ENCODE peak calls at places on chromosomes 7 and 10, in nine cellular contexts. L is GM06990, F is GM03348, R is upper lobe of right lung, N is A172, J is NCI-H460, I is choroid plexus epithelial cell, H is HuH-7.5, Z is non-pigmented ciliary epithelial cell. K is an unnamed sample.

GRCh38 chr7:102279537-102280400 is 6.9 kb upstream of the SH2B2 start:
- DNase-seq in R (peak), J (peak), Z (no peak), L (peak), N (peak), F (peak), H (peak), I (peak), K (peak)

GRCh38 chr7:39950473-39951155 is 558 bp downstream of the CDK13 start:
- DNase-seq in F (peak), R (peak), J (no peak), I (peak), H (peak), L (peak), Z (no peak), N (peak), K (no peak)

GRCh38 chr10:96998329-96998888 is 166.3 kb downstream of the LCOR start:
- DNase-seq in N (no peak), Z (peak), I (peak), L (no peak), H (peak), F (no peak), R (no peak), J (no peak), K (peak)

GRCh38 chr7:95718556-95719410 is 53.6 kb upstream of the DYNC1I1 start:
- DNase-seq in N (peak), R (no peak), J (peak), F (peak), H (no peak), Z (peak), I (peak), L (no peak), K (peak)

GRCh38 chr10:124019886-124020797 is 73.3 kb downstream of the CHST15 start:
- DNase-seq in Z (no peak), J (no peak), R (no peak), H (no peak), L (no peak), N (no peak), I (no peak), F (no peak), K (no peak)

GRCh38 chr10:123150229-123150985 is 2.5 kb downstream of the HMX2 start:
- DNase-seq in L (no peak), R (no peak), Z (no peak), J (no peak), F (no peak), N (no peak), I (no peak), H (no peak), K (no peak)

GRCh38 chr10:80522756-80523363 is 14.8 kb upstream of the SH2D4B start:
- DNase-seq in J (no peak), L (no peak), I (no peak), Z (no peak), F (no peak), R (no peak), H (no peak), N (no peak), K (no peak)

GRCh38 chr7:81415181-81415580 is 354.7 kb downstream of the HGF start:
- DNase-seq in L (no peak), F (peak), H (no peak), Z (peak), I (peak), N (no peak), J (no peak), R (no peak), K (no peak)

K was measured in MCF 10A.